ENCODE peak calls at places on chromosome 15, in six cellular contexts. Q, D, C, G, U and A are unnamed samples.

GRCh38 chr15:98277602-98278001 is 317.1 kb downstream of the ARRDC4 start:
- DNase-seq in Q (no peak), D (no peak), C (no peak), G (no peak), U (no peak), A (no peak)

GRCh38 chr15:90177012-90177411 is 24.1 kb upstream of the SEMA4B start:
- DNase-seq in Q (no peak), D (no peak), C (no peak), G (no peak), U (no peak), A (no peak)

GRCh38 chr15:45401665-45402161 is 23.4 kb upstream of the GATM start:
- DNase-seq in Q (no peak), D (no peak), C (no peak), G (no peak), U (no peak), A (no peak)

GRCh38 chr15:64111679-64112050 is 15.9 kb downstream of the SNX1 start:
- DNase-seq in Q (no peak), D (no peak), C (no peak), G (no peak), U (no peak), A (no peak)

GRCh38 chr15:95932676-95933075 is 397.8 kb upstream of the NR2F2 start:
- DNase-seq in Q (no peak), D (no peak), C (no peak), G (no peak), U (no peak), A (no peak)

GRCh38 chr15:89186798-89187197 is 34.6 kb downstream of the RLBP1 start:
- DNase-seq in Q (no peak), D (no peak), C (no peak), G (no peak), U (no peak), A (no peak)

GRCh38 chr15:67185621-67186225 is 68.7 kb downstream of the AAGAB start:
- DNase-seq in Q (no peak), D (no peak), C (no peak), G (no peak), U (peak), A (no peak)

GRCh38 chr15:25431821-25432561 is 6.8 kb downstream of the UBE3A start:
- DNase-seq in Q (no peak), D (no peak), C (no peak), G (no peak), U (no peak), A (no peak)

GRCh38 chr15:85408270-85408746 is 27.9 kb downstream of the AKAP13 start:
- DNase-seq in Q (no peak), D (no peak), C (no peak), G (no peak), U (no peak), A (no peak)

GRCh38 chr15:63933522-63933921 is 99.8 kb upstream of the HERC1 start:
- DNase-seq in Q (peak), D (no peak), C (no peak), G (no peak), U (no peak), A (no peak)

GRCh38 chr15:73809728-73810501 is 56.8 kb upstream of the INSYN1 start:
- DNase-seq in Q (peak), D (no peak), C (no peak), G (no peak), U (peak), A (no peak)

GRCh38 chr15:48507416-48508065 is 138.0 kb downstream of the FBN1 start:
- DNase-seq in Q (no peak), D (peak), C (no peak), G (no peak), U (peak), A (peak)

GRCh38 chr15:25242957-25243799 is 195.6 kb downstream of the UBE3A start:
- DNase-seq in Q (peak), D (no peak), C (peak), G (no peak), U (no peak), A (no peak)

GRCh38 chr15:74127954-74128784 is 2.2 kb upstream of the ISLR2 start:
- DNase-seq in Q (no peak), D (peak), C (no peak), G (no peak), U (peak), A (peak)

GRCh38 chr15:42707068-42707467 is 29.9 kb downstream of the CDAN1 start:
- DNase-seq in Q (no peak), D (peak), C (no peak), G (no peak), U (peak), A (no peak)

GRCh38 chr15:59158701-59159034 is 48.0 kb upstream of the LDHAL6B start:
- DNase-seq in Q (no peak), D (no peak), C (peak), G (no peak), U (no peak), A (no peak)

GRCh38 chr15:98580577-98580976 is 67.8 kb upstream of the IGF1R start:
- DNase-seq in Q (no peak), D (no peak), C (no peak), G (no peak), U (no peak), A (no peak)

GRCh38 chr15:55917881-55918296 is 75.5 kb downstream of the NEDD4 start:
- DNase-seq in Q (no peak), D (peak), C (no peak), G (no peak), U (peak), A (peak)

GRCh38 chr15:50058231-50058630 is 60.8 kb downstream of the ATP8B4 start:
- DNase-seq in Q (no peak), D (peak), C (no peak), G (no peak), U (no peak), A (no peak)

GRCh38 chr15:47485419-47485818 is 231.9 kb upstream of the SEMA6D start:
- DNase-seq in Q (no peak), D (peak), C (no peak), G (no peak), U (no peak), A (no peak)

GRCh38 chr15:81155375-81156218 is 21.5 kb downstream of the CFAP161 start:
- DNase-seq in Q (no peak), D (peak), C (no peak), G (no peak), U (peak), A (peak)

GRCh38 chr15:40441736-40442531 is 1.2 kb downstream of the BAHD1 start:
- DNase-seq in Q (no peak), D (no peak), C (no peak), G (no peak), U (no peak), A (peak)
- TF ChIP-seq CTCF in Q (no peak), D (no peak), C (peak), G (no peak), U (no peak), A (peak)

GRCh38 chr15:38648116-38648843 is 83.7 kb upstream of the RASGRP1 start:
- DNase-seq in Q (no peak), D (no peak), C (no peak), G (no peak), U (no peak), A (no peak)

GRCh38 chr15:38650936-38651327 is 86.3 kb upstream of the RASGRP1 start:
- DNase-seq in Q (no peak), D (no peak), C (no peak), G (no peak), U (no peak), A (no peak)

GRCh38 chr15:38650384-38650783 is 85.8 kb upstream of the RASGRP1 start:
- DNase-seq in Q (no peak), D (no peak), C (no peak), G (no peak), U (no peak), A (no peak)

GRCh38 chr15:38646716-38647115 is 82.1 kb upstream of the RASGRP1 start:
- DNase-seq in Q (no peak), D (no peak), C (no peak), G (no peak), U (no peak), A (no peak)

DNA sequence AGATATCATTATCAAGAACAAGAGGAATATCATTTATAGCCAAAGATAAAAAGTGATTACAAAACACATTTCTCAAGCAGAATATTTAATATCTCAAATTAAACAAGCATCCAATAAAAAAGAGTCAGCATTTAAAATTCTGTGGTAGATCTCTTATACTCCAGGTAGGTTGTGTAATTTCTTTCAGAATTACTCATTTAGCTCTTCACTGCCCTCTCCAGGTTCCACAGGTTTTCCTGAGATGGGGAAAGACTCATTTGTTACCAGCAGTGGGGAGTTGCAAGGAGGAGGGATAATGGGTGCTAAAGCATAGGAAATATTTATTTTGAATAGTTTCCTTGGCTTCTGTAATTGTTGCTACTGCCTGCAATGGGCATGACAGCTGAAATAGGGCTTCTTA is 83.1 kb upstream of the RASGRP1 start:
- DNase-seq in Q (no peak), D (peak), C (no peak), G (no peak), U (peak), A (no peak)
- TF ChIP-seq CTCF in Q (peak), D (peak), C (peak), G (no peak), U (peak), A (no peak)

DNA sequence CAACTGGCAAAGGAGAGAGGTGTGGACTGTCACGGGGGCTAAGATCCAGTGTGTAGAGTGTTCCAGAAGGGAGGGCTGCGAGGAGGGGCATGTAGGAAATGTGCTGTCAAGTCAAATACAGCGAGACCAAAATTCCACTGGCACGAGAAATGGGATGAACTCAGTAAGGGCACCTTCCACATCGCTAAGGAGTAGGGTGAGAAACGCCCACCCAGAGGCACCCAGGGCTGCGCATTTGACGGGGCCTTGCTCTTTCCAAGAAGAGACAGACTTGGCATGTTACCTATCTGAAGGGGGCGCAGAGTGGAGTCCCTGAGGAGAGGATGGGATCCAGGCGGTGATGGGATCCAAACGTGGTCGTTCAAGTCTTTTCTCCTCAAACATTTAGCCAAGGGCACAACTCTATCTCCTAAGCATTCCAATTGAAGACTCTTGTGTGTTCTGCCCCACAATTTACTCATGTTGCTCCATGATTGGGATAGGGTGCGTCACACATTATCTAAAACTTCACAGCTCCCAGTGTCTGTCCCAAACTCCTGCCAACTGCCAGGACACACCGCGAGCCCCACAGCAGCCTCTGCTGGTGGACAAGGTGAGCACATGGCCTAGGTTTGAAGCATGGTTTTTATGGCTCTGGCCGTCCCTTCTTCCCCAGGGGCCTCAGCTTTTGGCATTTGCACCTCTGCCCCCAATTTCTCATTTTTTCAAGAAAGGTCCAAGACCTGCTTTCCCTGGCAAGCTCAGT is 7.6 kb downstream of the SELENOS start:
- DNase-seq in Q (no peak), D (no peak), C (no peak), G (no peak), U (peak), A (no peak)
- TF ChIP-seq CTCF in Q (no peak), D (peak), C (peak), G (no peak), U (peak), A (peak)

GRCh38 chr15:53962646-53963561 is 15.3 kb upstream of the UNC13C start:
- DNase-seq in Q (peak), D (peak), C (no peak), G (no peak), U (peak), A (no peak)
- TF ChIP-seq CTCF in Q (peak), D (peak), C (peak), G (no peak), U (peak), A (peak)

DNA sequence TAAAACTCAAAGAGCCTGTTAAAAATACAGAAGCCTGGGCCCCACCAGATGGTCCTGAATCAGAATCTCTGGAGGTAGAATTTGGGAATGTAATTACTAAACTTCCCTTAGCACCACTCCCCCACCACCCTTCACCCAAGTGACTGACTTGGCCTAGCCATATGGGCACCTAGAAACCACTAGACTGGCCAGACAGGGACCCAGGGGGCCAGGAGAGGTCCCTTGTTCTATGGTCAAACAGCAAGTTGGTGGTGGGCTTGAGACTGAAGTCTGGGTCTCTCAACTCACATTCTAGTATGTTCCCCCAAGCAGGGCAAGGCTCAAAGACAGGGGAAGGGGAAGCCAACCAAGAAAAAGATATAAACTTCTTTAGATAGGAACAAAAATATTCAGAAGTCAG is 301.5 kb upstream of the TLE3 start:
- DNase-seq in Q (no peak), D (no peak), C (no peak), G (no peak), U (no peak), A (no peak)
- TF ChIP-seq CTCF in Q (no peak), D (no peak), C (no peak), G (no peak), U (no peak), A (no peak)

DNA sequence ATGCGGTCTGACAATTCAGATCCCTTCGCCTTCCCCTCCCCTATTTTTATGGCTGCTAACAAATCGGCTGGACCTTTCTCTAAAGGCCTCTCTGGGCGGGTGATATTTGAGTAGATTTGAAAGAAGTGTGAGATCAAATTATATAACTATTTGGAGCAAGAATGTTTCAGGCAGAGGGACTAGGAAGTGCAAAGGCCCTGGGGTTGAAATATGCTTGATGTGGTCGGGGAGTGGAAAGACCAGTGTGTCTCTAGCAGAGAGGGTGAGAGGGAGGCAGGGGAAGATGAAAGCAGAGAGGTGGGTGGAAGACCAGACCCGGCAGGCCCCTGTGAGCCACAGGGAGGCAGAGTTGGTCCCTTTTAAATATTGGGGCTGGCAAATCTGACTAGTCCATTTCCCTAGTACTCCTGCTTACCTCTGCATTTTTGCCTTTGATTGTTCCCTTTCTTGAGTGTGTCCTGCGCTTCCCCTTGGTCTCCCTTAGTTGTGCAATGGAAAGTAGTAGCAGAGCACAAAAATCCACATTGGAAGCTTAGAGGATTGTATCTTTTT is 32.3 kb downstream of the SLCO3A1 start:
- DNase-seq in Q (no peak), D (no peak), C (no peak), G (no peak), U (no peak), A (no peak)
- TF ChIP-seq CTCF in Q (no peak), D (no peak), C (peak), G (no peak), U (peak), A (no peak)

GRCh38 chr15:69298354-69298696 is 387 bp upstream of the PAQR5 start:
- DNase-seq in Q (no peak), D (no peak), C (peak), G (no peak), U (no peak), A (no peak)

GRCh38 chr15:69298697-69299441 is at the start of gene PAQR5:
- DNase-seq in Q (no peak), D (no peak), C (peak), G (no peak), U (peak), A (peak)

GRCh38 chr15:69293741-69294615 is 4.7 kb upstream of the PAQR5 start:
- DNase-seq in Q (no peak), D (no peak), C (peak), G (no peak), U (no peak), A (no peak)

GRCh38 chr15:69297642-69298353 is 914 bp upstream of the PAQR5 start:
- DNase-seq in Q (no peak), D (no peak), C (peak), G (no peak), U (peak), A (no peak)

GRCh38 chr15:69296606-69297005 is 2.1 kb upstream of the PAQR5 start:
- DNase-seq in Q (no peak), D (no peak), C (peak), G (no peak), U (no peak), A (no peak)
- TF ChIP-seq CTCF in Q (no peak), D (no peak), C (no peak), G (no peak), U (no peak), A (no peak)

DNA sequence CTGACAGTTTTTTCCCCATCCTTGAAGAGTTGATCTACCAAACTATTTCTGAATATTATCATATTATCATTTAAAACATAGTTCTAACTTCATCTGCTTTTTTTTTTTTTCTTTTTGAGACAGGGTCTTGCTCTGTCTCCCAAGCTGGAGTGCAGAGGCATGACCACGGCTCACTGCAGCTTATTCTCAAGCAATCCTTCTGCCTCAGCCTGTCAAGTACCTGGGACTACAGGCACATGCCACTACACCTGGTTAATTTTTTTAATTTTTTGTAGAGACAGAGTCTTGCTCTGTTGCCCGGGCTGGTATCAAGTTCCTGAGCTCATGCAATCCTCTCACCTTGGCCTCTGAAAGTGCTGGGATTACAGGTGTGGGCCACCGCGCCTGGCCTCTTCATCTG is 1.3 kb downstream of the EIF2AK4 start:
- DNase-seq in Q (no peak), D (no peak), C (no peak), G (no peak), U (no peak), A (no peak)
- TF ChIP-seq CTCF in Q (no peak), D (no peak), C (no peak), G (no peak), U (no peak), A (no peak)

GRCh38 chr15:40081691-40082194 is 26.9 kb downstream of the BMF start:
- DNase-seq in Q (peak), D (peak), C (no peak), G (no peak), U (peak), A (no peak)
- TF ChIP-seq CTCF in Q (no peak), D (peak), C (no peak), G (no peak), U (no peak), A (no peak)